ENCODE peak calls at places on chromosomes 16 and 17, in six cellular contexts. X is NCI-H2081; Z is stimulated activated CD8-positive, alpha-beta memory T cell treated with anti-CD3 and anti-CD28 coated beads, Interleukin-4, amount 100 ng/mL, for 4 hours; Y is SHP77; J is stimulated activated naive CD8-positive, alpha-beta T cell treated with anti-CD3 and anti-CD28 coated beads, Interleukin-15, amount 100 ng/mL, for 72 hours; W is cardiac muscle cell. G is an unnamed sample.

GRCh38 chr17:43171761-43172487 is 910 bp downstream of the NBR1 start:
- DNase-seq in X (peak; percentile 58), Z (no peak), Y (peak; percentile 20), J (peak; percentile 7), W (peak; percentile 32), G (no peak)

GRCh38 chr16:51222016-51222415 is 70.9 kb upstream of the SALL1 start:
- DNase-seq in X (peak; percentile 47), Z (no peak), Y (no peak), J (no peak), W (no peak), G (no peak)

GRCh38 chr17:17706140-17707060 is 25.1 kb downstream of the RAI1 start:
- DNase-seq in X (no peak), Z (no peak), Y (no peak), J (no peak), W (no peak), G (no peak)

GRCh38 chr16:14011006-14011405 is 60.1 kb upstream of the MRTFB start:
- DNase-seq in X (no peak), Z (no peak), Y (no peak), J (no peak), W (no peak), G (no peak)

GRCh38 chr16:68401871-68402747 is 46.2 kb downstream of the SMPD3 start:
- DNase-seq in X (no peak), Z (no peak), Y (no peak), J (no peak), W (no peak), G (no peak)

GRCh38 chr16:1540556-1540855 is 7.0 kb downstream of the TMEM204 start:
- DNase-seq in X (no peak), Z (no peak), Y (no peak), J (no peak), W (no peak), G (no peak)

GRCh38 chr17:33292184-33292980 is 713 bp downstream of the ASIC2 start:
- DNase-seq in X (no peak), Z (no peak), Y (peak; percentile 50), J (no peak), W (peak; percentile 48), G (peak; percentile 20)

GRCh38 chr17:73492125-73492801 is 152.0 kb downstream of the SDK2 start:
- DNase-seq in X (no peak), Z (no peak), Y (no peak), J (no peak), W (no peak), G (no peak)

GRCh38 chr17:5816491-5816890 is 232.2 kb upstream of the NLRP1 start:
- DNase-seq in X (no peak), Z (no peak), Y (no peak), J (no peak), W (no peak), G (no peak)

GRCh38 chr16:80751167-80751566 is 53.2 kb downstream of the CDYL2 start:
- DNase-seq in X (no peak), Z (no peak), Y (no peak), J (no peak), W (no peak), G (no peak)

GRCh38 chr16:84483882-84484565 is 20.4 kb downstream of the MEAK7 start:
- DNase-seq in X (no peak), Z (no peak), Y (no peak), J (no peak), W (no peak), G (no peak)

GRCh38 chr16:11090947-11091785 is 146.8 kb downstream of the CLEC16A start:
- DNase-seq in X (no peak), Z (no peak), Y (no peak), J (no peak), W (no peak), G (no peak)

GRCh38 chr17:50477976-50478375 is 684 bp upstream of the RSAD1 start:
- DNase-seq in X (no peak), Z (no peak), Y (no peak), J (no peak), W (no peak), G (no peak)

GRCh38 chr17:21280081-21280518 is 4.4 kb upstream of the MAP2K3 start:
- DNase-seq in X (peak; percentile 68), Z (peak; percentile 74), Y (peak; percentile 92), J (peak; percentile 89), W (peak; percentile 88), G (peak; percentile 88)

GRCh38 chr17:76528156-76528527 is 9.4 kb downstream of the CYGB start:
- DNase-seq in X (no peak), Z (no peak), Y (no peak), J (no peak), W (no peak), G (no peak)

GRCh38 chr16:5035909-5036227 is 2.1 kb upstream of the NAGPA start:
- DNase-seq in X (no peak), Z (no peak), Y (no peak), J (no peak), W (no peak), G (no peak)

GRCh38 chr17:50765454-50766221 is 1.7 kb downstream of the ANKRD40CL start:
- DNase-seq in X (no peak), Z (no peak), Y (no peak), J (no peak), W (no peak), G (no peak)

GRCh38 chr17:27551701-27552466 is 79.1 kb upstream of the LGALS9 start:
- DNase-seq in X (no peak), Z (no peak), Y (no peak), J (no peak), W (no peak), G (no peak)

GRCh38 chr16:11632455-11632921 is 35.8 kb upstream of the SNN start:
- DNase-seq in X (no peak), Z (no peak), Y (no peak), J (no peak), W (peak; percentile 31), G (no peak)

GRCh38 chr17:29214215-29215146 is 32.2 kb upstream of the CRYBA1 start:
- DNase-seq in X (no peak), Z (no peak), Y (no peak), J (no peak), W (no peak), G (no peak)

GRCh38 chr16:80664226-80664625 is 123.4 kb downstream of the DYNLRB2 start:
- DNase-seq in X (no peak), Z (no peak), Y (no peak), J (no peak), W (no peak), G (no peak)

GRCh38 chr16:1502092-1503004 is 9.2 kb downstream of the TELO2 start:
- DNase-seq in X (no peak), Z (no peak), Y (no peak), J (no peak), W (no peak), G (no peak)

GRCh38 chr16:66979011-66979717 is 9.2 kb upstream of the CES4A start:
- DNase-seq in X (no peak), Z (no peak), Y (no peak), J (no peak), W (no peak), G (no peak)

GRCh38 chr17:17445296-17445924 is 31.4 kb upstream of the MED9 start:
- DNase-seq in X (no peak), Z (no peak), Y (peak; percentile 68), J (no peak), W (no peak), G (no peak)

GRCh38 chr16:10572611-10573010 is 7.8 kb downstream of the EMP2 start:
- DNase-seq in X (no peak), Z (no peak), Y (no peak), J (no peak), W (no peak), G (no peak)

GRCh38 chr17:6090253-6090652 is 20.1 kb downstream of the WSCD1 start:
- DNase-seq in X (no peak), Z (no peak), Y (no peak), J (no peak), W (no peak), G (no peak)

GRCh38 chr16:57261806-57262205 is 16.7 kb downstream of the ARL2BP start:
- DNase-seq in X (no peak), Z (no peak), Y (no peak), J (no peak), W (no peak), G (no peak)

G was measured in frontal cortex.